ENCODE peak calls at places on chromosomes 16 and 17, in six cellular contexts. One of them, this sample, is unnamed.

GRCh38 chr16:1776991-1777374 is 4.0 kb upstream of the MRPS34 start:
- DNase-seq in uterus: no peak
- DNase-seq in left ventricle myocardium inferior: no peak
- DNase-seq in Peyer's patch: no peak
- DNase-seq in fibroblast of pulmonary artery: no peak
- DNase-seq in tibial artery: no peak
- DNase-seq in this sample: no peak

GRCh38 chr17:42249681-42250446 is 26.3 kb downstream of the STAT5B start:
- DNase-seq in Peyer's patch: no peak
- DNase-seq in fibroblast of pulmonary artery: no peak
- DNase-seq in uterus: no peak
- DNase-seq in tibial artery: no peak
- DNase-seq in left ventricle myocardium inferior: no peak
- DNase-seq in this sample: peak; percentile 50

GRCh38 chr17:2794116-2794803 is 2.0 kb upstream of the RAP1GAP2 start:
- DNase-seq in left ventricle myocardium inferior: no peak
- DNase-seq in uterus: no peak
- DNase-seq in Peyer's patch: no peak
- DNase-seq in fibroblast of pulmonary artery: no peak
- DNase-seq in tibial artery: no peak
- DNase-seq in this sample: peak; percentile 30

GRCh38 chr16:2157480-2158261 is 2.1 kb downstream of the TRAF7 start:
- DNase-seq in tibial artery: no peak
- DNase-seq in Peyer's patch: peak; percentile 75
- DNase-seq in fibroblast of pulmonary artery: no peak
- DNase-seq in left ventricle myocardium inferior: no peak
- DNase-seq in uterus: no peak
- DNase-seq in this sample: no peak

GRCh38 chr16:79283578-79283977 is 317.0 kb downstream of the MAF start:
- DNase-seq in uterus: no peak
- DNase-seq in Peyer's patch: no peak
- DNase-seq in tibial artery: no peak
- DNase-seq in left ventricle myocardium inferior: no peak
- DNase-seq in fibroblast of pulmonary artery: no peak
- DNase-seq in this sample: no peak

GRCh38 chr17:30375661-30376060 is 3.1 kb upstream of the CPD start:
- DNase-seq in uterus: no peak
- DNase-seq in fibroblast of pulmonary artery: peak; percentile 46
- DNase-seq in tibial artery: no peak
- DNase-seq in left ventricle myocardium inferior: no peak
- DNase-seq in Peyer's patch: no peak
- DNase-seq in this sample: peak; percentile 41

GRCh38 chr17:9195961-9196668 is 174.8 kb downstream of the NTN1 start:
- DNase-seq in Peyer's patch: peak; percentile 76
- DNase-seq in tibial artery: no peak
- DNase-seq in left ventricle myocardium inferior: no peak
- DNase-seq in fibroblast of pulmonary artery: no peak
- DNase-seq in uterus: no peak
- DNase-seq in this sample: no peak

GRCh38 chr16:14087590-14088154 is 16.6 kb downstream of the MRTFB start:
- DNase-seq in Peyer's patch: no peak
- DNase-seq in left ventricle myocardium inferior: no peak
- DNase-seq in fibroblast of pulmonary artery: no peak
- DNase-seq in uterus: no peak
- DNase-seq in tibial artery: no peak
- DNase-seq in this sample: no peak

GRCh38 chr16:18804540-18804939 is 3.2 kb upstream of the ARL6IP1 start:
- DNase-seq in fibroblast of pulmonary artery: peak; percentile 8
- DNase-seq in left ventricle myocardium inferior: no peak
- DNase-seq in uterus: no peak
- DNase-seq in Peyer's patch: no peak
- DNase-seq in tibial artery: no peak
- DNase-seq in this sample: no peak

GRCh38 chr17:5329784-5330557 is 47.9 kb downstream of the RABEP1 start:
- DNase-seq in left ventricle myocardium inferior: no peak
- DNase-seq in uterus: no peak
- DNase-seq in fibroblast of pulmonary artery: peak; percentile 12
- DNase-seq in Peyer's patch: no peak
- DNase-seq in tibial artery: no peak
- DNase-seq in this sample: no peak
- H3K4me3 ChIP-seq in left ventricle myocardium inferior: no peak overlapping the region
- H3K4me3 ChIP-seq in uterus: no peak overlapping the region
- H3K4me3 ChIP-seq in fibroblast of pulmonary artery: no peak overlapping the region
- H3K4me3 ChIP-seq in Peyer's patch: no peak overlapping the region
- H3K4me3 ChIP-seq in tibial artery: no peak overlapping the region
- H3K4me3 ChIP-seq in this sample: no peak overlapping the region

GRCh38 chr16:77918792-77919707 is 103.3 kb upstream of the CLEC3A start:
- DNase-seq in left ventricle myocardium inferior: no peak
- DNase-seq in fibroblast of pulmonary artery: peak; percentile 46
- DNase-seq in tibial artery: no peak
- DNase-seq in uterus: no peak
- DNase-seq in Peyer's patch: no peak
- DNase-seq in this sample: no peak
- TF ChIP-seq CTCF in left ventricle myocardium inferior: no peak
- TF ChIP-seq CTCF in fibroblast of pulmonary artery: no peak
- TF ChIP-seq CTCF in tibial artery: no peak
- TF ChIP-seq CTCF in uterus: no peak
- TF ChIP-seq CTCF in Peyer's patch: no peak
- TF ChIP-seq CTCF in this sample: no peak

GRCh38 chr17:47707884-47708283 is 13.9 kb downstream of the TBKBP1 start:
- DNase-seq in fibroblast of pulmonary artery: no peak
- DNase-seq in tibial artery: no peak
- DNase-seq in left ventricle myocardium inferior: no peak
- DNase-seq in uterus: no peak
- DNase-seq in Peyer's patch: no peak
- DNase-seq in this sample: no peak

GRCh38 chr17:47709594-47709993 is 15.6 kb downstream of the TBKBP1 start:
- DNase-seq in uterus: no peak
- DNase-seq in left ventricle myocardium inferior: no peak
- DNase-seq in fibroblast of pulmonary artery: no peak
- DNase-seq in Peyer's patch: no peak
- DNase-seq in tibial artery: no peak
- DNase-seq in this sample: no peak

GRCh38 chr17:47708312-47708863 is 14.4 kb downstream of the TBKBP1 start:
- DNase-seq in uterus: no peak
- DNase-seq in tibial artery: no peak
- DNase-seq in Peyer's patch: no peak
- DNase-seq in fibroblast of pulmonary artery: no peak
- DNase-seq in left ventricle myocardium inferior: no peak
- DNase-seq in this sample: no peak

GRCh38 chr17:47707056-47707791 is 13.3 kb downstream of the TBKBP1 start:
- DNase-seq in fibroblast of pulmonary artery: peak; percentile 18
- DNase-seq in Peyer's patch: no peak
- DNase-seq in uterus: no peak
- DNase-seq in left ventricle myocardium inferior: no peak
- DNase-seq in tibial artery: no peak
- DNase-seq in this sample: no peak

DNA sequence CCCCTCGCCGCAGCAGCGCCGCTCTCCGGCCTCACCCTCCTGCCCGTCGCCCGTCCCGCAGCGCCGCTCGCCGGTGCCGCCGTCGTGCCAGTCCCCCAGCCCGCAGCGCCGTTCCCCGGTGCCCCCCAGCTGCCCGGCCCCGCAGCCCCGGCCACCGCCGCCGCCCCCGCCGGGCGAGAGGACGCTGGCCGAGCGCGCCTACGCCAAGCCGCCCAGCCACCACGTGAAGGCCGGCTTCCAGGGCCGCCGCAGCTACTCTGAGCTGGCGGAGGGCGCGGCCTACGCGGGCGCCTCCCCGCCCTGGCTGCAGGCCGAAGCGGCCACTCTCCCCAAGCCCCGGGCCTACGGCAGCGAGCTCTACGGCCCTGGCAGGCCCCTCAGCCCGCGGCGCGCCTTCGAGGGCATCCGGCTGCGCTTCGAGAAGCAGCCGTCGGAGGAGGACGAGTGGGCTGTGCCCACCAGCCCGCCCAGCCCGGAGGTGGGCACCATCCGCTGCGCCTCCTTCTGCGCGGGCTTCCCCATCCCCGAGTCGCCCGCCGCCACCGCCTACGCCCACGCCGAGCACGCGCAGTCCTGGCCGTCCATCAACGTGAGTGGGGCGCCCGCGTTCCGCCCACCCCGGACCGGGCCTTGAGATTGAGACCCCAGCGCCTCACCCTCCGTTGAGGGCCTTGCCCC is 15.0 kb downstream of the TBKBP1 start:
- DNase-seq in left ventricle myocardium inferior: peak; percentile 48
- DNase-seq in tibial artery: no peak
- DNase-seq in Peyer's patch: no peak
- DNase-seq in fibroblast of pulmonary artery: peak; percentile 48
- DNase-seq in uterus: no peak
- DNase-seq in this sample: no peak
- H3K4me3 ChIP-seq in left ventricle myocardium inferior: peak overlapping the region; percentile 60
- H3K4me3 ChIP-seq in tibial artery: peak overlapping the region; percentile 30
- H3K4me3 ChIP-seq in Peyer's patch: no peak overlapping the region
- H3K4me3 ChIP-seq in fibroblast of pulmonary artery: no peak overlapping the region
- H3K4me3 ChIP-seq in uterus: peak overlapping the region; percentile 31
- H3K4me3 ChIP-seq in this sample: no peak overlapping the region

GRCh38 chr17:15261063-15261817 is 3.9 kb downstream of the PMP22 start:
- DNase-seq in fibroblast of pulmonary artery: peak; percentile 67
- DNase-seq in Peyer's patch: peak; percentile 74
- DNase-seq in uterus: peak; percentile 64
- DNase-seq in left ventricle myocardium inferior: peak; percentile 48
- DNase-seq in tibial artery: peak; percentile 78
- DNase-seq in this sample: no peak
- TF ChIP-seq CTCF in fibroblast of pulmonary artery: peak; percentile 30
- TF ChIP-seq CTCF in Peyer's patch: no peak
- TF ChIP-seq CTCF in uterus: peak; percentile 10
- TF ChIP-seq CTCF in left ventricle myocardium inferior: peak; percentile 34
- TF ChIP-seq CTCF in tibial artery: no peak
- TF ChIP-seq CTCF in this sample: no peak

DNA sequence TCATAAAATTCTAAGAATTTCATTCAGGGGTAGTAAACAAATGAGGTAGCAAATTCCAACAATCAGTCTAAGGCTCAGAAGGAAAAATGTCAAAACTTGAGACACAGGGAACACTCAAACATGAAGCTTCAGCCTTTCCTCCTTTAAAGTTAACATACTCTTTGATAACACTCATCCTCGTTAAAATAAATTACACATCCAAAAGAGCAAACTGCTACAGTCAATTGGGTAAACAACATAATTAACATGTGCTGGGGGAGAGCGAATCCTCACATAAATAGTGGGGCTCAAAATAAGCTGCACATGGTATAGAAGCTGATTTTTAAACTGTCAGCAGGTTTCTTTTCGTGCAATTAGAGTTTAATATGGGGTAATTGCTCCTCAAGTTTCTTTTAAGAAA is 12.9 kb downstream of the GRB2 start:
- DNase-seq in fibroblast of pulmonary artery: no peak
- DNase-seq in left ventricle myocardium inferior: no peak
- DNase-seq in tibial artery: no peak
- DNase-seq in uterus: no peak
- DNase-seq in Peyer's patch: no peak
- DNase-seq in this sample: no peak
- H3K4me3 ChIP-seq in fibroblast of pulmonary artery: peak overlapping the region; percentile 72
- H3K4me3 ChIP-seq in left ventricle myocardium inferior: peak overlapping the region; percentile 77
- H3K4me3 ChIP-seq in tibial artery: peak overlapping the region; percentile 50
- H3K4me3 ChIP-seq in uterus: no peak overlapping the region
- H3K4me3 ChIP-seq in Peyer's patch: no peak overlapping the region
- H3K4me3 ChIP-seq in this sample: no peak overlapping the region

DNA sequence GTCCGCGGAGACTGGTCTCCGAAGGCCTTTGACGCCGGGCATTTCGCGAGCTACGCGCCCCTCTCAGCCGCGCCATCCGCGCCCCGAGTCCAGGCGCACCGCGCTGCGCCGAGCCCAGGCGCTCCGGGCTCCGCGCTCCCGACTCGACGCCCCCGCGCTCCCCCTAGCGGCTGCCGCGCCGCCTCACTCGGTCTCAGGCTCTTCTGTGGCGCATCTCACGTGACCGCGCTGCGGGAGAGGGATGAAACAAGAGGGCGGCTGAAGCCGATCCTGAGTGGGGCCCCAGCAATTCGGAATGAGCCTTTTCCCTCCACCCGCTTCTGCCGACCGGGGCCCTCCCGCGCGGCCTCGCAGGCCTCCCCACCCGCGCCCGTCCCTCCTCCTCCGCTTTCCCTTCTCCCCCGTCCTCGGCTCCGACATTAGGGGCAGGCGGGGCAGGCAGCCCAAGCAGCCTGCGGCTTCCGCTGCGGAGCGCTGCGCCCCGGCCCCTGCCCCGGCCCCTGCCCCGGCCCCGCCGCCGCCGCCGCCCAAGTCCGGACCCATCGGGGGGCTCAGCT is 42.5 kb upstream of the AMZ2 start:
- DNase-seq in Peyer's patch: peak; percentile 93
- DNase-seq in tibial artery: peak; percentile 94
- DNase-seq in left ventricle myocardium inferior: peak; percentile 92
- DNase-seq in uterus: peak; percentile 89
- DNase-seq in fibroblast of pulmonary artery: peak; percentile 87
- DNase-seq in this sample: peak; percentile 87
- TF ChIP-seq CTCF in Peyer's patch: peak; percentile 82
- TF ChIP-seq CTCF in tibial artery: peak; percentile 92
- TF ChIP-seq CTCF in left ventricle myocardium inferior: peak; percentile 91
- TF ChIP-seq CTCF in uterus: peak; percentile 98
- TF ChIP-seq CTCF in fibroblast of pulmonary artery: peak; percentile 54
- TF ChIP-seq CTCF in this sample: peak; percentile 53

GRCh38 chr17:48645639-48646182 is 19.6 kb upstream of the HOXB9 start:
- DNase-seq in tibial artery: no peak
- DNase-seq in fibroblast of pulmonary artery: no peak
- DNase-seq in left ventricle myocardium inferior: no peak
- DNase-seq in uterus: no peak
- DNase-seq in Peyer's patch: no peak
- DNase-seq in this sample: no peak
- H3K4me3 ChIP-seq in tibial artery: no peak overlapping the region
- H3K4me3 ChIP-seq in fibroblast of pulmonary artery: no peak overlapping the region
- H3K4me3 ChIP-seq in left ventricle myocardium inferior: no peak overlapping the region
- H3K4me3 ChIP-seq in uterus: no peak overlapping the region
- H3K4me3 ChIP-seq in Peyer's patch: peak overlapping the region; percentile 46
- H3K4me3 ChIP-seq in this sample: no peak overlapping the region

GRCh38 chr17:58141505-58141904 is 6.7 kb upstream of the OR4D1 start:
- DNase-seq in uterus: no peak
- DNase-seq in Peyer's patch: no peak
- DNase-seq in left ventricle myocardium inferior: no peak
- DNase-seq in fibroblast of pulmonary artery: no peak
- DNase-seq in tibial artery: no peak
- DNase-seq in this sample: no peak

GRCh38 chr17:58136669-58137279 is 11.4 kb upstream of the OR4D1 start:
- DNase-seq in tibial artery: no peak
- DNase-seq in Peyer's patch: no peak
- DNase-seq in fibroblast of pulmonary artery: no peak
- DNase-seq in left ventricle myocardium inferior: no peak
- DNase-seq in uterus: no peak
- DNase-seq in this sample: no peak
- TF ChIP-seq CTCF in tibial artery: no peak
- TF ChIP-seq CTCF in Peyer's patch: no peak
- TF ChIP-seq CTCF in fibroblast of pulmonary artery: peak; percentile 46
- TF ChIP-seq CTCF in left ventricle myocardium inferior: peak; percentile 39
- TF ChIP-seq CTCF in uterus: no peak
- TF ChIP-seq CTCF in this sample: no peak

This sample was measured in NB4.